ENCODE peak calls at places on chromosomes 6 and 20, in four cellular contexts. K is GM12865, H is upper lobe of left lung, F is HCT116. I is an unnamed sample.

GRCh38 chr6:46815130-46815529 is 21.9 kb downstream of the MEP1A start:
- DNase-seq in F (peak), K (no peak), H (no peak), I (no peak)

GRCh38 chr6:16933532-16933931 is 168.3 kb upstream of the STMND1 start:
- DNase-seq in K (no peak), F (no peak), H (no peak), I (no peak)

GRCh38 chr6:68238097-68238597 is 396.9 kb upstream of the ADGRB3 start:
- DNase-seq in F (no peak), H (no peak), K (no peak), I (peak)

GRCh38 chr6:19669206-19669605 is 168.0 kb upstream of the ID4 start:
- DNase-seq in F (no peak), K (no peak), H (no peak), I (peak)

GRCh38 chr6:28003059-28003458 is 46.0 kb downstream of the OR2B6 start:
- DNase-seq in H (no peak), F (no peak), K (no peak), I (no peak)

GRCh38 chr6:116410945-116411623 is 40.3 kb downstream of the DSE start:
- DNase-seq in F (no peak), H (no peak), K (no peak), I (peak)

GRCh38 chr6:140003217-140003616 is 628.8 kb upstream of the CITED2 start:
- DNase-seq in K (no peak), H (no peak), F (no peak), I (no peak)

GRCh38 chr6:158969148-158969547 is 30.9 kb downstream of the RSPH3 start:
- DNase-seq in H (no peak), F (no peak), K (no peak), I (peak)

GRCh38 chr20:63036266-63036665 is 29.5 kb upstream of the BHLHE23 start:
- DNase-seq in H (no peak), F (no peak), K (no peak), I (no peak)

GRCh38 chr6:10510592-10511367 is 10.4 kb upstream of the GCNT2 start:
- DNase-seq in F (peak), H (peak), K (peak), I (peak)

GRCh38 chr6:167102318-167102717 is 20.6 kb upstream of the CCR6 start:
- DNase-seq in F (no peak), K (no peak), H (no peak), I (no peak)

GRCh38 chr6:112153926-112154621 is 66.7 kb downstream of the FAM229B start:
- DNase-seq in K (no peak), F (no peak), H (no peak), I (peak)

GRCh38 chr6:35386989-35387388 is 44.6 kb downstream of the PPARD start:
- DNase-seq in H (no peak), F (no peak), K (no peak), I (no peak)

GRCh38 chr20:25203891-25204320 is 8.4 kb downstream of the ENTPD6 start:
- DNase-seq in H (no peak), F (no peak), K (no peak), I (no peak)

GRCh38 chr6:108947114-108947854 is 99.1 kb downstream of the ARMC2 start:
- DNase-seq in H (no peak), F (no peak), K (no peak), I (peak)

GRCh38 chr6:34919651-34920050 is 30.6 kb downstream of the ANKS1A start:
- DNase-seq in K (no peak), H (no peak), F (no peak), I (peak)

GRCh38 chr6:82145926-82146452 is 101.6 kb downstream of the IBTK start:
- DNase-seq in K (no peak), F (no peak), H (no peak), I (no peak)

GRCh38 chr20:9329356-9330092 is 184.9 kb upstream of the LAMP5 start:
- DNase-seq in H (no peak), F (no peak), K (no peak), I (no peak)

GRCh38 chr20:58002901-58003300 is 225.6 kb downstream of the ANKRD60 start:
- DNase-seq in F (no peak), H (no peak), K (no peak), I (no peak)

GRCh38 chr6:123402052-123402451 is 234.7 kb downstream of the TRDN start:
- DNase-seq in K (peak), F (no peak), H (no peak), I (no peak)

GRCh38 chr20:4519530-4519929 is 202.2 kb upstream of the PRND start:
- DNase-seq in F (no peak), K (peak), H (peak), I (no peak)

GRCh38 chr20:53013847-53014246 is 41.7 kb downstream of the TSHZ2 start:
- DNase-seq in H (no peak), F (no peak), K (no peak), I (no peak)

GRCh38 chr6:129264480-129265045 is 381.6 kb downstream of the LAMA2 start:
- DNase-seq in H (no peak), K (no peak), F (no peak), I (peak)

GRCh38 chr6:193773-194310 is 98.4 kb upstream of the DUSP22 start:
- DNase-seq in H (no peak), K (peak), F (no peak), I (no peak)

GRCh38 chr6:119322715-119323350 is 26.7 kb downstream of the MAN1A1 start:
- DNase-seq in K (no peak), H (no peak), F (peak), I (no peak)

GRCh38 chr20:57656252-57656820 is 36.1 kb upstream of the ZBP1 start:
- DNase-seq in F (no peak), K (no peak), H (peak), I (no peak)

GRCh38 chr6:50249493-50249892 is 199.8 kb upstream of the DEFB112 start:
- DNase-seq in F (no peak), K (no peak), H (no peak), I (peak)

GRCh38 chr20:57265649-57266250 is 691 bp downstream of the BMP7 start:
- DNase-seq in F (no peak), H (no peak), K (no peak), I (peak)

GRCh38 chr20:11553603-11554002 is 364.1 kb upstream of the BTBD3 start:
- DNase-seq in K (no peak), H (no peak), F (no peak), I (peak)

GRCh38 chr6:14316911-14317535 is 199.5 kb downstream of the CD83 start:
- DNase-seq in H (peak), K (peak), F (no peak), I (no peak)

DNA sequence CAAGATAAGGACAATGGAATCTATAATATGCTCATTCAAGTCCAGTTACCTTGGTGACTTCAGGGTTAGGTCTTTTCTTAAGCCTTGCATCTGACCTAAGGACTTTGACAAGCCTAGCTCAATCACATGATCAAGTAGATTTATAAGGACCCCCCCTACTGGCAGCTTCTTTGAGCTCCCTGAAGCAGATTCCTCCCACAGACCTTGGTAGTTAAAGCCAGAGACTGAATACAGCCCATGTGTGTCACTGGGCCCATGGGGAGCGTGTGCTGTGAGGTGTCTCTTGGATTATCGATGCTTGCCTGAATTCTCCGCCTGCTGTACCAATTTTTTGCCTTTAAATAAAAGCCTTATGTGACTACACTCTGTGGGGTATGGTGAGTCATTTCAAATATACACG is 372.7 kb upstream of the RGS17 start:
- DNase-seq in F (peak), K (peak), H (no peak), I (no peak)
- TF ChIP-seq CTCF in F (peak), K (no peak), H (no peak), I (no peak)

GRCh38 chr20:54476336-54476928 is 1.0 kb downstream of the DOK5 start:
- DNase-seq in H (no peak), F (no peak), K (no peak), I (no peak)

GRCh38 chr20:54473340-54473739 is 2.1 kb upstream of the DOK5 start:
- DNase-seq in H (no peak), F (no peak), K (no peak), I (no peak)

GRCh38 chr20:54475334-54476287 is at the start of gene DOK5:
- DNase-seq in H (no peak), F (no peak), K (no peak), I (peak)

GRCh38 chr20:54474046-54474445 is 1.3 kb upstream of the DOK5 start:
- DNase-seq in F (no peak), K (no peak), H (no peak), I (no peak)

DNA sequence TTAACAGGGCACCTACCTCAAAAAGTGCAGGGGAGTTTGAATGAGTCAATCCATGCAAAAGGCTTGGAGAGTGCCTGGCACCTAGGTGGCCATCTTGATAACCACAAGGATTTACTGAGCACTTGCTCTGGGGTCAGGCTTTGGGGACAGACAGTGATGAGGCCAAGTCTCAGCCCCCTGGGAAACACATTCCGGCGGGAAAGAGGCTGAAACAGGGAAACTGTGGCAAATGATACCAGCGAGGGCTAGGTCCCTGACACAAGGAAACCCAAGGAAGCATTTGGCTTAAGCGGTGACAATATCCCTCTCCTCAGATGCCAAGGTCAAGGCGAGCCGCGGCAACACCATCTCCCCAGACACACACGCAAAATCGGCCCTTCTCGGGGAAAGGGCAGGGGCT is 527 bp upstream of the DOK5 start:
- DNase-seq in F (no peak), H (no peak), K (no peak), I (no peak)
- H3K4me3 ChIP-seq in F (no peak), H (peak), K (no peak), I (peak)

GRCh38 chr6:84967965-84968364 is 203.6 kb upstream of the TBX18 start:
- DNase-seq in K (no peak), F (no peak), H (no peak), I (no peak)

DNA sequence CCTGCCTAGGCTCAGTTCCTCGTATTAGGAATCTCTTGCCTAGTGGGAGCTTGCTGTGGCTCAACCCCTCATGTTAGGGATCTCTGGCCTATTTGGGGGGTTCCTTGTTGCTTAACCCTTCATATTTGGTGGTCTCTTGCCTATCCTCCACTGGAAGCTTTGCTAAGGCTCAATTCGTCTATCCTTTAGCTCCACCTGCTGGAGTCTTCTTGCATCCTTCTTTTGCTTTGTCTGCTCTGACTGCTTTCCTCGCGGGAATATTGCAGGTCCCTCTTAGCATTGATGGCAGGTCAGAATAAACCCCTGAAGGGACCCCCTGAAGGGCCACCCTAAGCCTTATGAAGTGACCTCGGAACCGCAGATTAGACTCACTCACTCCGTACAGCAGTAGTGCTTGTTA is 203.0 kb upstream of the TBX18 start:
- DNase-seq in F (peak), K (peak), H (no peak), I (peak)
- TF ChIP-seq CTCF in F (peak), K (peak), H (no peak), I (peak)

GRCh38 chr6:2218866-2219265 is 26.5 kb downstream of the GMDS start:
- DNase-seq in K (no peak), H (no peak), F (no peak), I (no peak)
- H3K4me3 ChIP-seq in K (no peak), H (no peak), F (no peak), I (no peak)

GRCh38 chr20:34302312-34302722 is 838 bp downstream of the AHCY start:
- DNase-seq in F (no peak), H (no peak), K (peak), I (peak)
- TF ChIP-seq CTCF in F (no peak), H (no peak), K (peak), I (no peak)

DNA sequence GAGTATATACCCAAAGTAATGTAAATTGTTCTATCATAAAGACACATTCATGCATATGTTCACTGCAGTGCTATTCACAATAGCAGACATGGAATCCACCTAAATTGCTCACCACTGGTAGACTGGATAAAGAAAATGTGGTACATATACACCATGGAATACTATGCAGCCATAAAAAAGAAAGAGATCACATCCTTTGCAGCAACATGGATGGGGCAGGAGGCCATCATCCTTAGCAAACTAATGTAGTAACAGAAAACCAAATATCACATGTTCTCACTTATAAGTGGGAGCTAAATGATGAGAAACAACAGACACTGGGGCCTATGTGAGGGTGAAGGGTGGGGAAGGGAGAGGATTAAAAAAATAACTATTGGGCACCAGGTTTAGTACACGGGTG is 11.5 kb upstream of the TMEM200A start:
- DNase-seq in K (no peak), F (no peak), H (no peak), I (no peak)
- H3K4me3 ChIP-seq in K (no peak), F (no peak), H (no peak), I (no peak)

GRCh38 chr6:169221264-169221663 is 32.4 kb downstream of the THBS2 start:
- DNase-seq in F (no peak), K (no peak), H (no peak), I (no peak)
- TF ChIP-seq CTCF in F (no peak), K (no peak), H (no peak), I (no peak)

GRCh38 chr20:33249456-33249855 is 13.7 kb downstream of the BPIFA1 start:
- DNase-seq in F (no peak), K (no peak), H (no peak), I (no peak)

GRCh38 chr20:33251496-33251895 is 15.7 kb downstream of the BPIFA1 start:
- DNase-seq in K (no peak), H (no peak), F (no peak), I (no peak)

GRCh38 chr20:33252460-33252859 is 16.7 kb downstream of the BPIFA1 start:
- DNase-seq in K (no peak), H (no peak), F (no peak), I (no peak)

GRCh38 chr20:33255005-33255404 is 19.2 kb downstream of the BPIFA1 start:
- DNase-seq in F (no peak), H (no peak), K (no peak), I (no peak)

DNA sequence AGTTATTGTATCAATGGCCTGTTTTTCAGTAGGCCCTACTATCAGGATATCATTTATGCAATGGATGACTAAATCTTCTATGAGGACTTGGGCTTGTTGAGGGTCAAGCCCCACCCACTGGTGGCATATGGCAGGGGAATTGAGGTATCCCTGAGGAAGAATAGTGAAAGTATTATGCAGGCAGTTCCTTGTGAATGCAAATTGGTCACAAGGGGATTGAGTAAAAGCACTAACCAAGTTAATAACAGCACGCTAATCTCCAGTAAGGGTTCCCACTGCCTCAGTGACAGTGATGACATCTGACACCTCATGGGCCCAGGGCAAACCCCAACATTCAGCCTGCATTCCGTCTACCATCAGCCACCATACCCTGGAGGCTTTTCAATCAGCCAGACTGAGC is 14.9 kb downstream of the BPIFA1 start:
- DNase-seq in H (no peak), K (no peak), F (no peak), I (no peak)
- H3K4me3 ChIP-seq in H (no peak), K (no peak), F (no peak), I (no peak)